ENCODE peak calls at places on chromosomes 3 and 15, in nine cellular contexts. K is HEK293T, G is erythroblast, B is NB4, A is AG04450, W is left ventricle myocardium superior, H is SW480, M is non-pigmented ciliary epithelial cell, E is globus pallidus. R is an unnamed sample.

GRCh38 chr3:98778852-98779379 is 15.8 kb downstream of the ST3GAL6 start:
- DNase-seq in A (peak; percentile 79), H (peak; percentile 79), K (no peak), B (peak; percentile 81), W (no peak), E (no peak), M (peak; percentile 91), G (no peak), R (no peak)

GRCh38 chr3:42518800-42519567 is 16.5 kb downstream of the VIPR1 start:
- DNase-seq in W (peak; percentile 59), H (no peak), K (no peak), B (peak; percentile 66), A (no peak), G (peak; percentile 18), M (no peak), E (no peak), R (no peak)

GRCh38 chr3:31041161-31041978 is 146.9 kb upstream of the GADL1 start:
- DNase-seq in K (no peak), M (peak; percentile 87), W (no peak), B (peak; percentile 5), G (no peak), E (no peak), A (peak; percentile 43), H (peak; percentile 81), R (no peak)

GRCh38 chr15:93382196-93382820 is 293.3 kb upstream of the RGMA start:
- DNase-seq in K (no peak), W (no peak), G (no peak), E (no peak), A (no peak), H (no peak), M (no peak), B (no peak), R (no peak)

GRCh38 chr3:177538064-177538742 is 340.9 kb upstream of the TBL1XR1 start:
- DNase-seq in M (no peak), A (no peak), K (no peak), B (no peak), W (peak; percentile 56), H (no peak), G (no peak), E (peak; percentile 77), R (peak; percentile 57)

GRCh38 chr15:28943146-28943545 is 57.4 kb downstream of the APBA2 start:
- DNase-seq in H (no peak), W (no peak), K (no peak), E (no peak), A (no peak), M (no peak), G (no peak), B (no peak), R (no peak)

GRCh38 chr3:194592798-194593752 is 40.1 kb downstream of the TMEM44 start:
- DNase-seq in M (peak; percentile 100), E (no peak), H (peak; percentile 91), G (no peak), K (no peak), A (peak; percentile 99), B (no peak), W (no peak), R (no peak)

GRCh38 chr3:171468296-171468906 is 8.2 kb upstream of the TNIK start:
- DNase-seq in W (no peak), H (no peak), A (no peak), E (no peak), G (peak; percentile 15), M (no peak), K (no peak), B (no peak), R (no peak)

GRCh38 chr3:146164951-146165350 is 4.0 kb upstream of the PLOD2 start:
- DNase-seq in K (no peak), G (peak; percentile 5), M (no peak), E (no peak), A (no peak), H (no peak), B (no peak), W (no peak), R (no peak)

GRCh38 chr3:155088705-155089380 is 8.7 kb downstream of the MME start:
- DNase-seq in K (no peak), W (no peak), B (no peak), E (no peak), M (no peak), G (no peak), H (no peak), A (no peak), R (no peak)

GRCh38 chr3:42814914-42815507 is 5.8 kb downstream of the ACKR2 start:
- DNase-seq in H (no peak), W (no peak), A (no peak), G (peak; percentile 93), B (no peak), E (no peak), K (no peak), M (no peak), R (no peak)

GRCh38 chr15:85639752-85640381 is 154.9 kb downstream of the KLHL25 start:
- DNase-seq in A (no peak), E (no peak), K (no peak), G (no peak), M (no peak), B (no peak), W (no peak), H (no peak), R (no peak)

GRCh38 chr3:79306939-79307590 is 460.7 kb downstream of the ROBO1 start:
- DNase-seq in B (no peak), E (no peak), G (no peak), W (no peak), M (no peak), H (no peak), A (no peak), K (no peak), R (no peak)

GRCh38 chr3:38960953-38961622 is 90.7 kb downstream of the SCN11A start:
- DNase-seq in W (peak; percentile 37), A (no peak), H (peak; percentile 54), B (peak; percentile 57), E (peak; percentile 46), K (peak; percentile 73), M (no peak), G (peak; percentile 25), R (no peak)

GRCh38 chr3:69838217-69838616 is 99.0 kb downstream of the MITF start:
- DNase-seq in E (no peak), B (no peak), K (no peak), G (no peak), A (peak; percentile 94), W (no peak), M (peak; percentile 80), H (no peak), R (no peak)

GRCh38 chr3:122936335-122936734 is 91.2 kb downstream of the SEMA5B start:
- DNase-seq in M (no peak), E (peak; percentile 20), H (no peak), A (no peak), G (no peak), B (no peak), W (no peak), K (no peak), R (no peak)

GRCh38 chr3:12965999-12966846 is 107.0 kb downstream of the IQSEC1 start:
- DNase-seq in B (no peak), H (no peak), E (no peak), K (no peak), M (no peak), G (peak; percentile 46), A (no peak), W (no peak), R (no peak)

GRCh38 chr3:27712136-27713065 is 9.7 kb downstream of the EOMES start:
- DNase-seq in G (peak; percentile 53), W (peak; percentile 82), H (peak; percentile 84), E (peak; percentile 63), K (peak; percentile 85), A (peak; percentile 37), M (peak; percentile 43), B (peak; percentile 77), R (peak; percentile 70)

GRCh38 chr15:33738941-33739664 is 229.2 kb upstream of the CHRM5 start:
- DNase-seq in M (no peak), G (no peak), K (no peak), H (no peak), E (no peak), A (no peak), B (no peak), W (no peak), R (no peak)

GRCh38 chr3:17632401-17633100 is 109.9 kb downstream of the TBC1D5 start:
- DNase-seq in A (peak; percentile 26), K (no peak), H (no peak), G (peak; percentile 90), B (peak; percentile 72), M (peak; percentile 65), E (no peak), W (no peak), R (peak; percentile 20)

GRCh38 chr3:87461036-87461435 is 184.7 kb upstream of the POU1F1 start:
- DNase-seq in M (no peak), A (no peak), B (no peak), K (no peak), H (no peak), G (no peak), E (no peak), W (no peak), R (no peak)

GRCh38 chr15:52503788-52504496 is 24.7 kb downstream of the MYO5A start:
- DNase-seq in E (no peak), W (no peak), K (no peak), B (no peak), M (no peak), A (no peak), G (no peak), H (no peak), R (no peak)

GRCh38 chr3:44045476-44046275 is 196.0 kb upstream of the TOPAZ1 start:
- DNase-seq in H (peak; percentile 15), W (no peak), K (no peak), B (peak; percentile 69), E (no peak), M (no peak), G (no peak), A (no peak), R (no peak)

GRCh38 chr15:92928351-92928750 is 28.2 kb downstream of the CHD2 start:
- DNase-seq in H (no peak), B (no peak), M (no peak), E (no peak), K (no peak), G (no peak), A (no peak), W (no peak), R (no peak)

GRCh38 chr3:18988619-18989229 is 159.6 kb upstream of the KCNH8 start:
- DNase-seq in M (no peak), E (peak; percentile 55), H (peak; percentile 39), B (peak; percentile 46), W (no peak), K (peak; percentile 27), A (no peak), G (no peak), R (no peak)

GRCh38 chr15:81336568-81336967 is 12.6 kb upstream of the STARD5 start:
- DNase-seq in M (no peak), W (no peak), K (no peak), A (no peak), B (peak; percentile 50), E (no peak), G (peak; percentile 9), H (no peak), R (no peak)

GRCh38 chr15:80514071-80514780 is 110.0 kb downstream of the ARNT2 start:
- DNase-seq in M (peak; percentile 73), K (no peak), E (no peak), H (no peak), G (no peak), A (no peak), B (no peak), W (no peak), R (no peak)

GRCh38 chr3:155232605-155233004 is 60.9 kb downstream of the STRIT1 start:
- DNase-seq in B (no peak), H (peak; percentile 75), M (peak; percentile 73), E (no peak), K (no peak), G (no peak), W (peak; percentile 66), A (peak; percentile 34), R (peak; percentile 77)

GRCh38 chr3:98325055-98325454 is 28.6 kb upstream of the OR5K4 start:
- DNase-seq in G (no peak), W (no peak), A (no peak), E (no peak), H (peak; percentile 14), K (no peak), B (no peak), M (no peak), R (no peak)

R was measured in psoas muscle.